ENCODE peak calls at places on chromosomes 16 and 17, in five cellular contexts. D is HFF-Myc, M is dorsolateral prefrontal cortex, H is A549, Y is T-helper 9 cell. T is an unnamed sample.

GRCh38 chr17:21252289-21252874 is 828 bp downstream of the NATD1 start:
- DNase-seq in D (no peak), M (no peak), H (no peak), Y (no peak), T (no peak)

GRCh38 chr17:65554568-65555223 is 6.8 kb downstream of the AXIN2 start:
- DNase-seq in D (no peak), M (no peak), H (no peak), Y (no peak), T (no peak)

GRCh38 chr17:10681866-10682446 is 15.4 kb downstream of the SCO1 start:
- DNase-seq in D (no peak), M (no peak), H (no peak), Y (no peak), T (no peak)

GRCh38 chr16:81626181-81626674 is 152.9 kb upstream of the PLCG2 start:
- DNase-seq in D (no peak), M (no peak), H (no peak), Y (no peak), T (no peak)

GRCh38 chr17:63405741-63406261 is 40.3 kb downstream of the CYB561 start:
- DNase-seq in D (peak), M (no peak), H (peak), Y (no peak), T (peak)

GRCh38 chr17:20852541-20853370 is 190.1 kb downstream of the USP22 start:
- DNase-seq in D (no peak), M (peak), H (peak), Y (no peak), T (no peak)

GRCh38 chr17:62092784-62093183 is 27.7 kb upstream of the MED13 start:
- DNase-seq in D (no peak), M (no peak), H (no peak), Y (no peak), T (no peak)

GRCh38 chr17:74241434-74241833 is 28.1 kb downstream of the TTYH2 start:
- DNase-seq in D (no peak), M (no peak), H (no peak), Y (no peak), T (no peak)

GRCh38 chr17:64384253-64385186 is 6.1 kb downstream of the PECAM1 start:
- DNase-seq in D (no peak), M (no peak), H (peak), Y (no peak), T (no peak)

GRCh38 chr16:81451753-81452680 is 7.4 kb downstream of the CMIP start:
- DNase-seq in D (no peak), M (no peak), H (no peak), Y (no peak), T (no peak)

GRCh38 chr16:89434490-89434889 is 55.9 kb downstream of the ANKRD11 start:
- DNase-seq in D (no peak), M (no peak), H (no peak), Y (no peak), T (no peak)

GRCh38 chr17:4544135-4544651 is 11.0 kb downstream of the MYBBP1A start:
- DNase-seq in D (no peak), M (no peak), H (no peak), Y (no peak), T (no peak)

GRCh38 chr17:75869282-75870141 is 8.9 kb downstream of the TRIM47 start:
- DNase-seq in D (no peak), M (peak), H (peak), Y (no peak), T (no peak)

GRCh38 chr16:4032768-4033167 is 83.5 kb downstream of the ADCY9 start:
- DNase-seq in D (no peak), M (no peak), H (no peak), Y (no peak), T (no peak)

GRCh38 chr17:36188891-36189306 is 7.7 kb downstream of the CCL3L1 start:
- DNase-seq in D (no peak), M (no peak), H (no peak), Y (no peak), T (no peak)

GRCh38 chr16:67897231-67897630 is 4.2 kb downstream of the PSKH1 start:
- DNase-seq in D (no peak), M (no peak), H (no peak), Y (no peak), T (no peak)

GRCh38 chr17:6094926-6095325 is 24.7 kb downstream of the WSCD1 start:
- DNase-seq in D (no peak), M (no peak), H (no peak), Y (no peak), T (no peak)

GRCh38 chr16:15523092-15523541 is 88.7 kb downstream of the BMERB1 start:
- DNase-seq in D (no peak), M (peak), H (peak), Y (no peak), T (no peak)

GRCh38 chr17:28760987-28761562 is 17.3 kb downstream of the TRAF4 start:
- DNase-seq in D (no peak), M (no peak), H (no peak), Y (no peak), T (no peak)

GRCh38 chr16:68079616-68080344 is 5.4 kb upstream of the NFATC3 start:
- DNase-seq in D (no peak), M (no peak), H (no peak), Y (peak), T (no peak)

GRCh38 chr17:14320098-14320497 is 19.2 kb downstream of the HS3ST3B1 start:
- DNase-seq in D (no peak), M (no peak), H (no peak), Y (no peak), T (no peak)